ENCODE peak calls at places on chromosomes 5 and 9, in ten cellular contexts. Y is T follicular helper cell; E is ELR; P is GM06990; F is activated CD4-positive, alpha-beta T cell treated with anti-CD3 and anti-CD28 coated beads for 1 hour; K is fibroblast of lung; S is EL; I is T-helper 2 cell; T is hippocampal formation; H is non-pigmented ciliary epithelial cell. A is an unnamed sample.

GRCh38 chr5:116577064-116577788 is 2.6 kb upstream of the SEMA6A start:
- DNase-seq in Y (no peak), E (no peak), P (peak), F (no peak), K (no peak), S (no peak), I (no peak), T (no peak), H (no peak), A (no peak)

GRCh38 chr5:150781706-150782614 is 3.4 kb downstream of the SMIM3 start:
- DNase-seq in Y (no peak), E (peak), P (no peak), F (no peak), K (peak), S (peak), I (no peak), T (no peak), H (peak), A (peak)

GRCh38 chr9:69857131-69857530 is 36.5 kb downstream of the CFAP95 start:
- DNase-seq in Y (no peak), E (peak), P (no peak), F (no peak), K (peak), S (peak), I (no peak), T (no peak), H (peak), A (no peak)

GRCh38 chr5:16437974-16438373 is 27.6 kb downstream of the ZNF622 start:
- DNase-seq in Y (no peak), E (peak), P (no peak), F (no peak), K (no peak), S (peak), I (no peak), T (no peak), H (no peak), A (no peak)

GRCh38 chr5:107524111-107524510 is 146.6 kb downstream of the EFNA5 start:
- DNase-seq in Y (no peak), E (no peak), P (no peak), F (no peak), K (no peak), S (no peak), I (no peak), T (no peak), H (no peak), A (no peak)

GRCh38 chr9:87381050-87381711 is 116.5 kb upstream of the DAPK1 start:
- DNase-seq in Y (no peak), E (no peak), P (no peak), F (no peak), K (peak), S (peak), I (no peak), T (no peak), H (no peak), A (no peak)

GRCh38 chr5:103801681-103802080 is 239.1 kb upstream of the NUDT12 start:
- DNase-seq in Y (no peak), E (no peak), P (no peak), F (no peak), K (peak), S (no peak), I (no peak), T (no peak), H (no peak), A (no peak)

GRCh38 chr9:70229579-70229978 is 29.2 kb upstream of the SMC5 start:
- DNase-seq in Y (no peak), E (peak), P (no peak), F (no peak), K (no peak), S (peak), I (no peak), T (peak), H (no peak), A (no peak)

GRCh38 chr5:78706825-78707224 is 58.3 kb upstream of the LHFPL2 start:
- DNase-seq in Y (no peak), E (peak), P (no peak), F (no peak), K (peak), S (peak), I (no peak), T (no peak), H (no peak), A (no peak)

GRCh38 chr5:67808340-67808739 is 407.2 kb upstream of the PIK3R1 start:
- DNase-seq in Y (no peak), E (no peak), P (peak), F (no peak), K (no peak), S (no peak), I (no peak), T (no peak), H (no peak), A (no peak)

GRCh38 chr9:86183225-86183808 is 76.1 kb downstream of the C9orf153 start:
- DNase-seq in Y (no peak), E (no peak), P (no peak), F (no peak), K (no peak), S (no peak), I (no peak), T (no peak), H (no peak), A (no peak)